ENCODE peak calls at places on chromosome 9, in six cellular contexts. R is neuronal stem cell, K is mesenchymal stem cell, E is H9, W is H1, Q is trophoblast cell. C is an unnamed sample.

GRCh38 chr9:77013932-77014596 is 5.4 kb upstream of the FOXB2 start:
- DNase-seq in Q (no peak), K (no peak), R (peak; percentile 21), E (peak; percentile 52), W (peak; percentile 61), C (no peak)

GRCh38 chr9:130237071-130237470 is 28.5 kb upstream of the HMCN2 start:
- DNase-seq in R (no peak), W (no peak), E (no peak), K (peak; percentile 64), Q (no peak), C (no peak)

GRCh38 chr9:70595211-70595610 is 180.8 kb upstream of the KLF9 start:
- DNase-seq in Q (no peak), W (no peak), R (no peak), E (no peak), K (no peak), C (no peak)

GRCh38 chr9:19231126-19232035 is 888 bp downstream of the DENND4C start:
- DNase-seq in R (peak; percentile 9), W (no peak), E (no peak), K (peak; percentile 40), Q (peak; percentile 42), C (peak; percentile 17)

GRCh38 chr9:109192732-109193361 is 25.8 kb upstream of the FRRS1L start:
- DNase-seq in Q (peak; percentile 6), R (peak; percentile 36), W (peak; percentile 73), E (peak; percentile 73), K (no peak), C (peak; percentile 7)

GRCh38 chr9:8718121-8718725 is 918.6 kb upstream of the DMAC1 start:
- DNase-seq in W (no peak), E (no peak), K (peak; percentile 83), Q (no peak), R (no peak), C (peak; percentile 65)

GRCh38 chr9:38026021-38026809 is 42.8 kb downstream of the SHB start:
- DNase-seq in K (peak; percentile 97), E (peak; percentile 67), R (no peak), Q (peak; percentile 94), W (no peak), C (peak; percentile 98)

GRCh38 chr9:71233646-71234045 is 112.2 kb upstream of the TRPM3 start:
- DNase-seq in R (no peak), W (no peak), K (no peak), Q (no peak), E (no peak), C (no peak)

GRCh38 chr9:95349109-95350038 is 31.9 kb upstream of the FANCC start:
- DNase-seq in E (peak; percentile 62), R (no peak), Q (no peak), K (peak; percentile 25), W (peak; percentile 80), C (no peak)

GRCh38 chr9:134052491-134052890 is 15.3 kb downstream of the BRD3 start:
- DNase-seq in K (no peak), Q (no peak), E (no peak), R (no peak), W (no peak), C (no peak)

GRCh38 chr9:77488439-77489126 is 159.5 kb downstream of the GNA14 start:
- DNase-seq in Q (peak; percentile 23), E (peak; percentile 36), W (no peak), R (no peak), K (peak; percentile 34), C (peak; percentile 20)

GRCh38 chr9:88090151-88090581 is 48.1 kb downstream of the SPATA31C2 start:
- DNase-seq in W (no peak), K (peak; percentile 66), E (no peak), R (no peak), Q (peak; percentile 89), C (peak; percentile 63)

GRCh38 chr9:14687042-14687719 is 6.1 kb downstream of the ZDHHC21 start:
- DNase-seq in R (no peak), W (no peak), K (no peak), E (no peak), Q (no peak), C (peak; percentile 94)

GRCh38 chr9:80797427-80797825 is 891.9 kb downstream of the TLE1 start:
- DNase-seq in W (no peak), K (peak; percentile 57), E (no peak), R (no peak), Q (no peak), C (no peak)

GRCh38 chr9:98774746-98775145 is 21.6 kb downstream of the ANKS6 start:
- DNase-seq in E (no peak), R (no peak), K (peak; percentile 21), Q (no peak), W (peak; percentile 72), C (no peak)

GRCh38 chr9:4022435-4023067 is 277.3 kb downstream of the GLIS3 start:
- DNase-seq in E (no peak), K (peak; percentile 55), Q (no peak), R (no peak), W (no peak), C (peak; percentile 12)

GRCh38 chr9:4024281-4024680 is 275.6 kb downstream of the GLIS3 start:
- DNase-seq in Q (no peak), W (no peak), E (no peak), K (no peak), R (no peak), C (no peak)

GRCh38 chr9:4030751-4031150 is 269.1 kb downstream of the GLIS3 start:
- DNase-seq in K (no peak), Q (no peak), W (no peak), E (no peak), R (no peak), C (no peak)

GRCh38 chr9:4026925-4027324 is 272.9 kb downstream of the GLIS3 start:
- DNase-seq in K (no peak), W (no peak), E (no peak), Q (no peak), R (no peak), C (no peak)

DNA sequence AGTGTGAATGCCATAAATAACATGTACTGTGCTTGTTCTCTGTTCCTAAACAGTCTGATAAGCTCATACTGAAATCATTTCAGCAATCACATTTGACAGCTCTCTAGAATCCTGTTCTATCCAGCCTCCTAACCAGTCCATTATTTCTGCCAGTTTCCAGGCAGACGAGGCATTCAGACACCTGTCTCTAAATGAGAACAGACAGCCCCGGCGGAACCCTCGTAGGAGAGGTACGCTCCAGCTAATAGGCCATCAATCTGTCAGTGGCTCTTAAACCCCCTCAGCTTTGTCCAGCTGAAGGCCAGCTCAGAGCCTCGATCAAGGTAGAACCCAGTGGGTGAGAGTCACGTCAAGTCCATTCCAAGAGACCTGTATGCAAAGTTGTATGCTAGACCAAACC is 272.3 kb downstream of the GLIS3 start:
- DNase-seq in Q (no peak), K (no peak), R (no peak), W (no peak), E (no peak), C (no peak)
- H4K91ac ChIP-seq in Q (no peak overlapping the region), K (no peak overlapping the region), R (no peak overlapping the region), W (no peak overlapping the region), E (no peak overlapping the region), C (no peak overlapping the region)

GRCh38 chr9:6128030-6128429 is 87.6 kb upstream of the IL33 start:
- DNase-seq in Q (no peak), R (no peak), K (no peak), E (no peak), W (no peak), C (no peak)

GRCh38 chr9:6134661-6135177 is 80.9 kb upstream of the IL33 start:
- DNase-seq in E (no peak), Q (no peak), K (no peak), R (no peak), W (no peak), C (no peak)

GRCh38 chr9:6133346-6134063 is 82.1 kb upstream of the IL33 start:
- DNase-seq in Q (no peak), E (no peak), R (no peak), K (no peak), W (no peak), C (no peak)

GRCh38 chr9:6132650-6133049 is 83.0 kb upstream of the IL33 start:
- DNase-seq in W (no peak), K (no peak), Q (no peak), R (no peak), E (no peak), C (no peak)
- H4K91ac ChIP-seq in W (no peak overlapping the region), K (no peak overlapping the region), Q (no peak overlapping the region), R (no peak overlapping the region), E (no peak overlapping the region), C (no peak overlapping the region)

DNA sequence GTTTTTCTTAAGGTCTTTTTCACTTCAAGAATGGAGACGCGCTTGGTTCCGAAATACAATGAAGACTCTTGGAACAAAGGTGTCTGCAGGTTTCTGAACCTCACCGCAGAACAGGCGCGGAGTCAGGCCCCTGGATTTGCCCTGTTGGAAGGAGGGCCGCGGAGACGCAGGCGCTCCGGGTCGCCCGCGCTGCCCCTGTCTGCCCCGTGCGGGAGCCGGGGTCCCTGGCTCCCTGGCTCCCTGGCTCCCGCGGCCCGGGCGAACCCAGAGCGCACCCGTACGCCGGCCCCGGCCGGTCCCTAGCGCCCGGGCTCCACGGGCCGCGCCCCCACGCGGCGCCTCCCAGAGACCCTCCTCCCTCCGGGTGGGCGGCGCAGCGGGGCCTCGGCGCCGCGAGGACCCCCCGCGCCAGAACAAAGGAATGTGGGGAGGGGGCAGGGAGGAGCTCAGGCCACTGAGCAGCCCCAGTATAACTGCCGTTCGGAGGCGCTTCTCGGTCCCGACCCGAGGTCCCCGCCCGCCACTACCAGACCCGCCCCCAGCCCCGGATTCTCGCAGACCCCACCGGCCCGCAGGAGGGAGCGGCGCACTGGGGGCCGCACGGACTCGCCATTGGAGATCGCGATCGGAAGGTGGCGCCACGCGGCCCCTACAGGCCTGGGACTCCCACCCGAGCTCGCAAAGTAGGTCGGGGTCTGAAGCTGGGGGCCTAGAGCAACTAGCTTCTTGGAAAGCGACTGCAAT is 2.4 kb downstream of the NFIL3 start:
- DNase-seq in K (peak; percentile 67), W (peak; percentile 66), E (peak; percentile 46), Q (peak; percentile 40), R (peak; percentile 49), C (peak; percentile 62)
- H4K91ac ChIP-seq in K (peak overlapping the region; percentile 27), W (no peak overlapping the region), E (no peak overlapping the region), Q (peak overlapping the region; percentile 73), R (no peak overlapping the region), C (peak overlapping the region; percentile 73)

DNA sequence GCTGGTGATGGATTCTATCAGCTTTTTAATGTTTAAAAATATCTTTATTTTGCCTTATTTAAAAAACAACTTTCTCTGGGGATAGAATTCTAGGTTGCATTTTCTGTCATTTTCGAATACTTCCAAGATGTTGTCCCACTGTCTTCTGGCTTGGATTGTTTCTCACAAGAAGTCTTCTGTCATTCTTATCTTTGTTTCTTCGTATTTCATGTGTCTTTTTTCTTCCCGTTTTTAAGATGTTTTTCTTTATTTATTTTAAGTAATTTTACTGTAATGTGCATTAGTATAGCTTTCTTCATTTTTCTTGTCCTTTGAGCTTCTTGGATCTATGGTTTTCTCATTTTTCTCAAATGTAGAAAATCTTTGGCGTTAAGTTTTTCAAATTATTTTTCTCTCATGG is 19.1 kb downstream of the STX17 start:
- DNase-seq in W (no peak), E (no peak), K (no peak), R (no peak), Q (no peak), C (no peak)
- H4K91ac ChIP-seq in W (no peak overlapping the region), E (no peak overlapping the region), K (no peak overlapping the region), R (no peak overlapping the region), Q (no peak overlapping the region), C (no peak overlapping the region)

GRCh38 chr9:90893706-90894105 is 92.1 kb downstream of the SYK start:
- DNase-seq in E (no peak), R (no peak), K (no peak), Q (no peak), W (no peak), C (no peak)
- H4K91ac ChIP-seq in E (no peak overlapping the region), R (no peak overlapping the region), K (peak overlapping the region; percentile 9), Q (no peak overlapping the region), W (peak overlapping the region; percentile 29), C (no peak overlapping the region)

C was measured in IMR-90.